ENCODE peak calls at places on chromosomes 12 and 14, in four cellular contexts. One of them, this sample, is unnamed.
A peak's percentile ranks its signal among the peaks of the same experiment; 100 is the strongest.

GRCh38 chr12:12156116-12156515 is 85.4 kb downstream of the BCL2L14 start:
- DNase-seq in A549: no peak
- DNase-seq in HepG2: no peak
- DNase-seq in K562: no peak
- DNase-seq in this sample: no peak

GRCh38 chr14:72590577-72590976 is 303.3 kb downstream of the DPF3 start:
- DNase-seq in A549: no peak
- DNase-seq in HepG2: no peak
- DNase-seq in K562: no peak
- DNase-seq in this sample: no peak

GRCh38 chr12:11016937-11017336 is 5.5 kb downstream of the TAS2R19 start:
- DNase-seq in A549: no peak
- DNase-seq in HepG2: no peak
- DNase-seq in K562: no peak
- DNase-seq in this sample: no peak

GRCh38 chr12:75759842-75760260 is 248.4 kb upstream of the KRR1 start:
- DNase-seq in A549: no peak
- DNase-seq in HepG2: no peak
- DNase-seq in K562: no peak
- DNase-seq in this sample: no peak

GRCh38 chr12:51838762-51839161 is 9.8 kb downstream of the FIGNL2 start:
- DNase-seq in A549: no peak
- DNase-seq in HepG2: no peak
- DNase-seq in K562: no peak
- DNase-seq in this sample: no peak

GRCh38 chr12:11731455-11731854 is 82.0 kb downstream of the ETV6 start:
- DNase-seq in A549: no peak
- DNase-seq in HepG2: no peak
- DNase-seq in K562: no peak
- DNase-seq in this sample: no peak

GRCh38 chr12:19572920-19573558 is 133.7 kb downstream of the AEBP2 start:
- DNase-seq in A549: no peak
- DNase-seq in HepG2: peak; percentile 45
- DNase-seq in K562: peak; percentile 18
- DNase-seq in this sample: peak; percentile 57

GRCh38 chr12:56723889-56724659 is 1.0 kb downstream of the NACA start:
- DNase-seq in A549: no peak
- DNase-seq in HepG2: peak; percentile 41
- DNase-seq in K562: no peak
- DNase-seq in this sample: no peak

GRCh38 chr14:76961631-76962302 is 66.7 kb downstream of the IRF2BPL start:
- DNase-seq in A549: peak; percentile 79
- DNase-seq in HepG2: peak; percentile 94
- DNase-seq in K562: peak; percentile 81
- DNase-seq in this sample: peak; percentile 95

GRCh38 chr12:32290411-32290810 is 108.9 kb upstream of the FGD4 start:
- DNase-seq in A549: peak; percentile 16
- DNase-seq in HepG2: no peak
- DNase-seq in K562: peak; percentile 42
- DNase-seq in this sample: no peak

GRCh38 chr12:25557830-25558436 is 4.8 kb upstream of the LMNTD1 start:
- DNase-seq in A549: peak; percentile 8
- DNase-seq in HepG2: peak; percentile 11
- DNase-seq in K562: peak; percentile 16
- DNase-seq in this sample: peak; percentile 12

GRCh38 chr14:104094056-104094708 is 8.7 kb downstream of the ASPG start:
- DNase-seq in A549: no peak
- DNase-seq in HepG2: no peak
- DNase-seq in K562: no peak
- DNase-seq in this sample: peak; percentile 9

GRCh38 chr12:1918081-1918874 is at the start of gene CACNA2D4:
- DNase-seq in A549: no peak
- DNase-seq in HepG2: no peak
- DNase-seq in K562: peak; percentile 35
- DNase-seq in this sample: no peak

GRCh38 chr12:98127854-98128253 is 387.5 kb upstream of the TMPO start:
- DNase-seq in A549: no peak
- DNase-seq in HepG2: no peak
- DNase-seq in K562: no peak
- DNase-seq in this sample: no peak

GRCh38 chr12:49868952-49869815 is 26.3 kb upstream of the BCDIN3D start:
- DNase-seq in A549: no peak
- DNase-seq in HepG2: peak; percentile 35
- DNase-seq in K562: peak; percentile 96
- DNase-seq in this sample: no peak

GRCh38 chr12:41380878-41381277 is 192.8 kb downstream of the PDZRN4 start:
- DNase-seq in A549: no peak
- DNase-seq in HepG2: no peak
- DNase-seq in K562: no peak
- DNase-seq in this sample: no peak

GRCh38 chr12:57852620-57853509 is 6.3 kb upstream of the CTDSP2 start:
- DNase-seq in A549: no peak
- DNase-seq in HepG2: peak; percentile 32
- DNase-seq in K562: no peak
- DNase-seq in this sample: peak; percentile 83

GRCh38 chr14:93116676-93117200 is 1.0 kb upstream of the ITPK1 start:
- DNase-seq in A549: no peak
- DNase-seq in HepG2: no peak
- DNase-seq in K562: no peak
- DNase-seq in this sample: no peak

GRCh38 chr14:56118611-56119181 is 485 bp downstream of the PELI2 start:
- DNase-seq in A549: no peak
- DNase-seq in HepG2: no peak
- DNase-seq in K562: no peak
- DNase-seq in this sample: no peak

GRCh38 chr12:132638541-132639408 is 20.2 kb downstream of the P2RX2 start:
- DNase-seq in A549: peak; percentile 71
- DNase-seq in HepG2: peak; percentile 17
- DNase-seq in K562: no peak
- DNase-seq in this sample: peak; percentile 46

GRCh38 chr14:65035049-65035448 is 48.4 kb downstream of the FNTB start:
- DNase-seq in A549: no peak
- DNase-seq in HepG2: no peak
- DNase-seq in K562: no peak
- DNase-seq in this sample: no peak

GRCh38 chr12:50901685-50902113 is 50.6 kb upstream of the HIGD1C start:
- DNase-seq in A549: no peak
- DNase-seq in HepG2: no peak
- DNase-seq in K562: peak; percentile 77
- DNase-seq in this sample: no peak

GRCh38 chr12:101783150-101783549 is 43.9 kb upstream of the SYCP3 start:
- DNase-seq in A549: no peak
- DNase-seq in HepG2: no peak
- DNase-seq in K562: no peak
- DNase-seq in this sample: no peak

GRCh38 chr12:70052931-70053497 is 190.2 kb upstream of the CNOT2 start:
- DNase-seq in A549: peak; percentile 28
- DNase-seq in HepG2: peak; percentile 84
- DNase-seq in K562: peak; percentile 66
- DNase-seq in this sample: no peak

GRCh38 chr12:132804426-132804861 is 24.2 kb downstream of the GOLGA3 start:
- DNase-seq in A549: no peak
- DNase-seq in HepG2: no peak
- DNase-seq in K562: peak; percentile 28
- DNase-seq in this sample: peak; percentile 28

GRCh38 chr14:34368115-34368970 is 93.7 kb downstream of the SPTSSA start:
- DNase-seq in A549: no peak
- DNase-seq in HepG2: peak; percentile 84
- DNase-seq in K562: no peak
- DNase-seq in this sample: no peak

GRCh38 chr12:32902287-32902996 is 5.9 kb upstream of the PKP2 start:
- DNase-seq in A549: no peak
- DNase-seq in HepG2: no peak
- DNase-seq in K562: no peak
- DNase-seq in this sample: no peak

GRCh38 chr12:86777335-86777734 is 521.1 kb upstream of the MGAT4C start:
- DNase-seq in A549: no peak
- DNase-seq in HepG2: no peak
- DNase-seq in K562: no peak
- DNase-seq in this sample: no peak

GRCh38 chr14:31229638-31230229 is 22.1 kb upstream of the HECTD1 start:
- DNase-seq in A549: peak; percentile 98
- DNase-seq in HepG2: peak; percentile 100
- DNase-seq in K562: peak; percentile 89
- DNase-seq in this sample: no peak

DNA sequence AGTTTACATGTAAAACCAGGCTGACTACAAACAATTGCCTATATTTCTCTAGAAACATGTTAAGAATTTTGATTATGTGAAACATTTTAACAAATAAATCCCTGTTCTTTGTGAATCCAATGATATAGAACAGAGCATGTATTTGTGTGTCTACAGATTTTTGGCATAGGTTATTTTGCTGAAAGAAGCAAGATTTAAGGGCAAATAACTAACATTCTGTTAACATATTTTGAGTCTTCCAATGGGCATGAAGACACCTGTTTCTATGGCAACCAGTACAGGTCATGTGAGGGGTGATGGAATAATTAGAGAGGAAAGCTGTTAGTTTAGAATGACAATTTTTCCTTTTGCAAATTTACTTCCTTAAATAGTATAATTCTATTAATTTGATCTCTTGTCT is 8.8 kb downstream of the ART4 start:
- DNase-seq in A549: no peak
- DNase-seq in HepG2: no peak
- DNase-seq in K562: no peak
- DNase-seq in this sample: no peak
- TF ChIP-seq NR3C1 in A549: no peak
- TF ChIP-seq NR3C1 in HepG2: no peak
- TF ChIP-seq NR3C1 in K562: no peak
- TF ChIP-seq NR3C1 in this sample: no peak

GRCh38 chr14:60722163-60722835 is 1.9 kb downstream of the SIX4 start:
- DNase-seq in A549: peak; percentile 50
- DNase-seq in HepG2: peak; percentile 89
- DNase-seq in K562: peak; percentile 54
- DNase-seq in this sample: peak; percentile 69
- TF ChIP-seq NR3C1 in A549: no peak
- TF ChIP-seq NR3C1 in HepG2: no peak
- TF ChIP-seq NR3C1 in K562: no peak
- TF ChIP-seq NR3C1 in this sample: no peak

GRCh38 chr14:20657216-20658211 is 16.0 kb upstream of the OR6S1 start:
- DNase-seq in A549: peak; percentile 83
- DNase-seq in HepG2: peak; percentile 56
- DNase-seq in K562: peak; percentile 48
- DNase-seq in this sample: peak; percentile 90
- TF ChIP-seq NR3C1 in A549: no peak
- TF ChIP-seq NR3C1 in HepG2: no peak
- TF ChIP-seq NR3C1 in K562: no peak
- TF ChIP-seq NR3C1 in this sample: no peak

GRCh38 chr12:54007538-54008259 is 1.1 kb upstream of the HOXC8 start:
- DNase-seq in A549: no peak
- DNase-seq in HepG2: no peak
- DNase-seq in K562: no peak
- DNase-seq in this sample: no peak

GRCh38 chr12:54010053-54010971 is 1.5 kb downstream of the HOXC8 start:
- DNase-seq in A549: no peak
- DNase-seq in HepG2: no peak
- DNase-seq in K562: no peak
- DNase-seq in this sample: no peak

GRCh38 chr12:54009171-54010052 is 627 bp downstream of the HOXC8 start:
- DNase-seq in A549: no peak
- DNase-seq in HepG2: no peak
- DNase-seq in K562: no peak
- DNase-seq in this sample: no peak

GRCh38 chr12:54006700-54007220 is 2.0 kb upstream of the HOXC8 start:
- DNase-seq in A549: no peak
- DNase-seq in HepG2: no peak
- DNase-seq in K562: no peak
- DNase-seq in this sample: no peak

GRCh38 chr12:54008260-54008552 is 579 bp upstream of the HOXC8 start:
- DNase-seq in A549: no peak
- DNase-seq in HepG2: no peak
- DNase-seq in K562: no peak
- DNase-seq in this sample: no peak
- TF ChIP-seq NR3C1 in A549: no peak
- TF ChIP-seq NR3C1 in HepG2: no peak
- TF ChIP-seq NR3C1 in K562: no peak
- TF ChIP-seq NR3C1 in this sample: no peak

DNA sequence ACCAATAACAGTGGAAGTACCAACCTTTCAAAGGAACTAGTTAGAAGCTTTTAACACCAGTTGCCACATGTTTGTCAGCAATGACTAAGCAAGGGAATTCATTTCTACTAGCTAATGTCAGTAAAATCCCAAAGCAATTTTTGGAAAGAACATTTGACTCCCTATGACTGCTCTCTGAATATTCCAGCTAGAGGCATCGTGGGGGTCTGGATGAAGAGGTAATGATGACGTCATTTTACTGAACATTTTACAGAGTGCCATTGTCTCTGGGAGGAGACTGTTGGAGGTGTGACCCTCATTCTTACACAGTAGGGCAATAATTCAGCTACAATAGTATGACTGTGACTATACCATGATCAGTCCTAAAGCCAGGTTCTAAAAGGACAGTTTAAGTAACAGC is 204.8 kb downstream of the ITPR2 start:
- DNase-seq in A549: no peak
- DNase-seq in HepG2: no peak
- DNase-seq in K562: no peak
- DNase-seq in this sample: no peak
- TF ChIP-seq NR3C1 in A549: no peak
- TF ChIP-seq NR3C1 in HepG2: no peak
- TF ChIP-seq NR3C1 in K562: no peak
- TF ChIP-seq NR3C1 in this sample: no peak

GRCh38 chr14:102544745-102545460 is 35.3 kb upstream of the ANKRD9 start:
- DNase-seq in A549: no peak
- DNase-seq in HepG2: peak; percentile 82
- DNase-seq in K562: no peak
- DNase-seq in this sample: peak; percentile 44
- TF ChIP-seq NR3C1 in A549: no peak
- TF ChIP-seq NR3C1 in HepG2: peak; percentile 41
- TF ChIP-seq NR3C1 in K562: no peak
- TF ChIP-seq NR3C1 in this sample: no peak

DNA sequence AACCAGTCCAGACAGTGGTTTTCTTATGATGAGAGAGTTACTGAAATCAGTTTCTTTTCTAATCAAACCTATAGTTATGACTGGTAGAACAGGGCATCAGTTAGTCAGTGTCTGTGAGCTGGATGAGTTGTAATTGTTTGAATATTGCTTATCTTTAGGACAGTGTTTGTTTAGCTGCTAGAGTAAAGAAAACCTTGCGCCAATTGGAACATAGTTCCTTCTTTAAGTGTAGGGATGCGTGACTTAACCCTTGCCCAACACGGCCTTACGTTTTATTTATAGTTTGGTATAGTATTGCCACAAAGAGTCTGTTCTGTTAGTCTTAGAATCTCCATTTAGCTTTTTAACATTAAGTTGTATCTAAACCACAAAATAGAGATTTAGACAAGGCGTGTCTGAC is 572.6 kb downstream of the SLC16A7 start:
- DNase-seq in A549: no peak
- DNase-seq in HepG2: peak; percentile 51
- DNase-seq in K562: no peak
- DNase-seq in this sample: no peak
- TF ChIP-seq NR3C1 in A549: no peak
- TF ChIP-seq NR3C1 in HepG2: no peak
- TF ChIP-seq NR3C1 in K562: no peak
- TF ChIP-seq NR3C1 in this sample: no peak